ENCODE peak calls at places on chromosomes 4 and X, in nine cellular contexts. F, W, R, Z, Q, A, K, H and C are unnamed samples.

GRCh38 chrX:69362889-69363288 is 141.2 kb upstream of the NALF2 start:
- DNase-seq in W (no peak), K (peak), A (peak), F (no peak), Z (peak), H (peak), Q (peak), R (no peak), C (no peak)

GRCh38 chrX:19789782-19790181 is 97.6 kb downstream of the SH3KBP1 start:
- DNase-seq in R (no peak), Z (no peak), F (no peak), Q (no peak), K (no peak), H (no peak), A (no peak), W (no peak), C (no peak)

GRCh38 chr4:174284181-174284886 is 623 bp downstream of the CEP44 start:
- DNase-seq in Q (peak), W (no peak), Z (peak), K (no peak), H (peak), A (peak), R (peak), F (peak), C (no peak)

GRCh38 chrX:96685205-96686099 is 810 bp downstream of the DIAPH2 start:
- DNase-seq in Q (peak), R (peak), Z (peak), W (peak), K (peak), F (peak), A (peak), H (peak), C (peak)

GRCh38 chrX:31837445-31837844 is 765.6 kb upstream of the FTHL17 start:
- DNase-seq in R (no peak), Z (no peak), Q (no peak), W (no peak), A (no peak), H (no peak), F (no peak), K (no peak), C (no peak)

GRCh38 chrX:118255921-118256320 is 90.0 kb upstream of the WDR44 start:
- DNase-seq in Q (no peak), W (no peak), A (no peak), K (no peak), Z (no peak), H (no peak), F (no peak), R (no peak), C (no peak)

GRCh38 chr4:4852591-4853362 is 6.7 kb upstream of the MSX1 start:
- DNase-seq in F (peak), A (peak), R (no peak), Z (peak), K (no peak), W (no peak), H (peak), Q (peak), C (peak)

GRCh38 chr4:155602351-155603140 is 64.1 kb upstream of the GUCY1A1 start:
- DNase-seq in W (no peak), A (no peak), K (no peak), F (no peak), R (no peak), Z (no peak), Q (no peak), H (no peak), C (no peak)